ENCODE peak calls at places on chromosomes 3 and 15, in eight cellular contexts. S is AG04450; Q is upper lobe of right lung; N is ascending aorta; Z is CD4-positive, alpha-beta T cell; H is fibroblast of lung; K is substantia nigra; A is neuronal stem cell. P is an unnamed sample.
A peak's percentile ranks its signal among the peaks of the same experiment; 100 is the strongest.

GRCh38 chr3:171458056-171458856 is 1.9 kb downstream of the TNIK start:
- DNase-seq in H (no peak), S (no peak), A (peak; percentile 12), Q (no peak), K (no peak), Z (peak; percentile 48), N (peak; percentile 64), P (no peak)

GRCh38 chr15:42078903-42079302 is 15.5 kb downstream of the PLA2G4D start:
- DNase-seq in Q (no peak), Z (no peak), H (no peak), K (no peak), A (no peak), S (no peak), N (no peak), P (no peak)

GRCh38 chr3:73215286-73215685 is 153.8 kb downstream of the EBLN2 start:
- DNase-seq in H (peak; percentile 57), Q (no peak), Z (no peak), K (no peak), A (no peak), N (no peak), S (no peak), P (no peak)

GRCh38 chr3:117875887-117876286 is 1158.8 kb downstream of the IGSF11 start:
- DNase-seq in N (no peak), A (no peak), K (no peak), Z (no peak), Q (no peak), H (no peak), S (no peak), P (no peak)

GRCh38 chr15:82530006-82530405 is 10.3 kb downstream of the RPS17 start:
- DNase-seq in Q (no peak), H (no peak), S (no peak), N (peak; percentile 47), K (no peak), A (no peak), Z (no peak), P (no peak)

GRCh38 chr15:81296673-81297072 is 27.3 kb downstream of the STARD5 start:
- DNase-seq in H (no peak), Q (peak; percentile 72), S (no peak), Z (peak; percentile 74), N (peak; percentile 81), K (no peak), A (no peak), P (no peak)

GRCh38 chr15:69629631-69630161 is 177.1 kb downstream of the RPLP1 start:
- DNase-seq in A (no peak), K (no peak), N (no peak), Z (no peak), Q (no peak), H (no peak), S (no peak), P (no peak)

GRCh38 chr3:152836269-152836668 is 1.3 kb downstream of the P2RY1 start:
- DNase-seq in S (no peak), A (no peak), H (no peak), N (no peak), Q (no peak), Z (no peak), K (no peak), P (no peak)

GRCh38 chr15:80953953-80954778 is 35.5 kb downstream of the MESD start:
- DNase-seq in A (no peak), H (no peak), Z (no peak), Q (no peak), K (no peak), N (peak; percentile 41), S (no peak), P (no peak)

GRCh38 chr3:132641837-132642538 is 17.6 kb downstream of the ACAD11 start:
- DNase-seq in H (peak; percentile 43), K (no peak), Z (no peak), A (peak; percentile 27), N (no peak), Q (no peak), S (no peak), P (no peak)

GRCh38 chr3:26437678-26438077 is 184.9 kb upstream of the LRRC3B start:
- DNase-seq in K (no peak), Z (no peak), Q (no peak), S (no peak), H (peak; percentile 80), N (no peak), A (no peak), P (peak; percentile 69)

GRCh38 chr3:185152433-185153169 is at the start of gene C3orf70:
- DNase-seq in Q (peak; percentile 78), A (peak; percentile 54), Z (no peak), S (no peak), N (peak; percentile 80), K (peak; percentile 12), H (peak; percentile 65), P (peak; percentile 17)

GRCh38 chr15:64522226-64522823 is 61.9 kb downstream of the ZNF609 start:
- DNase-seq in S (no peak), N (no peak), Z (no peak), Q (no peak), A (no peak), H (peak; percentile 27), K (no peak), P (no peak)

GRCh38 chr15:83365370-83365938 is 81.0 kb upstream of the BNC1 start:
- DNase-seq in Z (no peak), Q (peak; percentile 84), H (peak; percentile 64), K (peak; percentile 19), N (no peak), S (no peak), A (no peak), P (peak; percentile 32)

GRCh38 chr3:13006216-13006990 is 66.8 kb downstream of the IQSEC1 start:
- DNase-seq in N (no peak), A (no peak), Z (no peak), K (no peak), H (no peak), S (no peak), Q (no peak), P (no peak)

GRCh38 chr3:178289544-178290160 is 246.6 kb upstream of the KCNMB2 start:
- DNase-seq in K (no peak), Z (no peak), N (no peak), A (no peak), H (no peak), Q (no peak), S (no peak), P (no peak)

GRCh38 chr15:42404461-42405235 is 45.3 kb downstream of the CAPN3 start:
- DNase-seq in H (no peak), N (no peak), K (peak; percentile 85), A (no peak), Q (no peak), S (no peak), Z (no peak), P (no peak)

GRCh38 chr3:125512135-125512920 is 7.7 kb downstream of the SNX4 start:
- DNase-seq in K (no peak), Q (no peak), N (no peak), S (peak; percentile 1), A (no peak), H (peak; percentile 61), Z (no peak), P (peak; percentile 88)

GRCh38 chr3:88180398-88180999 is 30.7 kb downstream of the C3orf38 start:
- DNase-seq in Q (no peak), K (no peak), A (no peak), N (no peak), H (peak; percentile 41), S (peak; percentile 30), Z (no peak), P (peak; percentile 54)

GRCh38 chr3:104566054-104566453 is 800.7 kb upstream of the ALCAM start:
- DNase-seq in K (no peak), H (no peak), N (no peak), Q (no peak), Z (no peak), A (no peak), S (no peak), P (no peak)
- H3K27ac ChIP-seq in K (no peak overlapping the region), H (no peak overlapping the region), N (no peak overlapping the region), Q (no peak overlapping the region), Z (no peak overlapping the region), A (no peak overlapping the region), S (no peak overlapping the region), P (no peak overlapping the region)

GRCh38 chr15:77991029-77991406 is 86.5 kb downstream of the TBC1D2B start:
- DNase-seq in A (no peak), S (no peak), K (no peak), N (no peak), Q (no peak), Z (no peak), H (no peak), P (no peak)

GRCh38 chr15:77988386-77989301 is 88.9 kb downstream of the TBC1D2B start:
- DNase-seq in Q (peak; percentile 63), K (no peak), Z (no peak), H (no peak), A (no peak), S (no peak), N (peak; percentile 62), P (no peak)

GRCh38 chr15:77993374-77993911 is 84.1 kb downstream of the TBC1D2B start:
- DNase-seq in S (no peak), Z (no peak), Q (peak; percentile 64), N (no peak), K (no peak), A (no peak), H (no peak), P (no peak)

GRCh38 chr15:77986891-77987764 is 90.4 kb downstream of the TBC1D2B start:
- DNase-seq in H (no peak), Q (peak; percentile 67), S (no peak), Z (no peak), A (no peak), N (peak; percentile 64), K (no peak), P (no peak)

GRCh38 chr15:77992356-77993222 is 84.9 kb downstream of the TBC1D2B start:
- DNase-seq in S (no peak), Q (no peak), Z (no peak), N (no peak), H (no peak), A (no peak), K (no peak), P (no peak)
- H3K27ac ChIP-seq in S (peak overlapping the region; percentile 39), Q (peak overlapping the region; percentile 42), Z (no peak overlapping the region), N (peak overlapping the region; percentile 89), H (peak overlapping the region; percentile 78), A (no peak overlapping the region), K (peak overlapping the region; percentile 74), P (no peak overlapping the region)

GRCh38 chr15:67918205-67918861 is 78.5 kb upstream of the RNU6-1 start:
- DNase-seq in N (no peak), S (no peak), A (no peak), K (no peak), Q (no peak), H (no peak), Z (no peak), P (no peak)
- H3K27ac ChIP-seq in N (peak overlapping the region; percentile 87), S (no peak overlapping the region), A (peak overlapping the region; percentile 83), K (no peak overlapping the region), Q (no peak overlapping the region), H (no peak overlapping the region), Z (no peak overlapping the region), P (no peak overlapping the region)

GRCh38 chr3:42127226-42127625 is 36.1 kb downstream of the TRAK1 start:
- DNase-seq in A (no peak), Z (peak; percentile 17), K (no peak), H (no peak), N (no peak), S (no peak), Q (no peak), P (no peak)

GRCh38 chr3:42129014-42129953 is 38.1 kb downstream of the TRAK1 start:
- DNase-seq in A (no peak), Q (no peak), Z (no peak), N (no peak), K (no peak), H (peak; percentile 34), S (no peak), P (peak; percentile 21)

GRCh38 chr3:42130329-42131070 is 39.3 kb downstream of the TRAK1 start:
- DNase-seq in H (no peak), Q (no peak), Z (no peak), A (no peak), N (no peak), S (no peak), K (no peak), P (no peak)

GRCh38 chr3:42128526-42128925 is 37.4 kb downstream of the TRAK1 start:
- DNase-seq in N (no peak), Z (no peak), H (no peak), K (no peak), A (no peak), S (no peak), Q (no peak), P (no peak)

GRCh38 chr3:42130007-42130328 is 38.8 kb downstream of the TRAK1 start:
- DNase-seq in H (no peak), S (no peak), Z (no peak), K (no peak), N (no peak), Q (no peak), A (no peak), P (no peak)
- H3K27ac ChIP-seq in H (no peak overlapping the region), S (no peak overlapping the region), Z (no peak overlapping the region), K (no peak overlapping the region), N (no peak overlapping the region), Q (no peak overlapping the region), A (no peak overlapping the region), P (no peak overlapping the region)

P was measured in brain microvascular endothelial cell.